ENCODE peak calls at places on chromosome 14, in seven cellular contexts. A, V, F, E, D, N and R are unnamed samples.

GRCh38 chr14:75453817-75454434 is 26.1 kb downstream of the JDP2 start:
- DNase-seq in D (no peak), F (no peak), E (no peak), A (no peak), N (no peak), V (no peak), R (no peak)

GRCh38 chr14:104749111-104749649 is 3.8 kb upstream of the SIVA1 start:
- DNase-seq in N (peak; percentile 55), A (no peak), F (no peak), E (peak; percentile 85), V (peak; percentile 66), D (no peak), R (no peak)

GRCh38 chr14:51014625-51015024 is 70.3 kb upstream of the PYGL start:
- DNase-seq in D (no peak), N (no peak), E (no peak), V (no peak), F (no peak), A (peak; percentile 27), R (no peak)

GRCh38 chr14:104399432-104400155 is 180.0 kb upstream of the C14orf180 start:
- DNase-seq in F (no peak), E (no peak), D (no peak), N (no peak), A (no peak), V (no peak), R (no peak)

GRCh38 chr14:72999316-72999715 is 27.6 kb downstream of the ZFYVE1 start:
- DNase-seq in E (no peak), D (no peak), F (no peak), V (no peak), A (no peak), N (no peak), R (no peak)

GRCh38 chr14:32121948-32122347 is 44.8 kb downstream of the ARHGAP5 start:
- DNase-seq in V (no peak), N (no peak), A (no peak), F (no peak), D (no peak), E (no peak), R (no peak)

GRCh38 chr14:97149775-97150174 is 352.6 kb downstream of the VRK1 start:
- DNase-seq in F (no peak), D (no peak), A (no peak), V (no peak), E (no peak), N (no peak), R (no peak)

GRCh38 chr14:71751264-71751663 is 181.0 kb upstream of the RGS6 start:
- DNase-seq in F (no peak), A (no peak), E (no peak), N (no peak), D (no peak), V (no peak), R (no peak)

GRCh38 chr14:101055106-101055662 is 151.7 kb upstream of the RTL1 start:
- DNase-seq in F (no peak), D (no peak), V (no peak), A (no peak), E (no peak), N (no peak), R (no peak)

GRCh38 chr14:48814562-48814961 is 771.6 kb downstream of the RPS29 start:
- DNase-seq in A (no peak), D (no peak), F (no peak), N (no peak), V (no peak), E (no peak), R (no peak)

GRCh38 chr14:51507556-51508511 is 143.9 kb upstream of the FRMD6 start:
- DNase-seq in D (peak; percentile 23), F (no peak), N (no peak), V (peak; percentile 64), E (peak; percentile 89), A (peak; percentile 64), R (peak; percentile 70)

GRCh38 chr14:75553157-75553556 is 25.3 kb upstream of the FLVCR2 start:
- DNase-seq in N (no peak), V (no peak), D (no peak), E (no peak), F (no peak), A (no peak), R (no peak)

GRCh38 chr14:103624860-103625259 is 4.2 kb upstream of the KLC1 start:
- DNase-seq in E (peak; percentile 85), F (no peak), V (no peak), D (no peak), A (peak; percentile 76), N (peak; percentile 81), R (no peak)

GRCh38 chr14:72962829-72963312 is 36.6 kb downstream of the DCAF4 start:
- DNase-seq in N (peak; percentile 84), V (peak; percentile 79), D (no peak), F (peak; percentile 75), E (no peak), A (peak; percentile 92), R (no peak)

GRCh38 chr14:33699300-33699699 is 251.6 kb downstream of the EGLN3 start:
- DNase-seq in E (no peak), A (no peak), D (no peak), V (no peak), N (no peak), F (no peak), R (no peak)

GRCh38 chr14:90398315-90398811 is 1.5 kb downstream of the CALM1 start:
- DNase-seq in E (peak; percentile 81), D (peak; percentile 33), A (no peak), N (peak; percentile 44), V (peak; percentile 42), F (no peak), R (peak; percentile 73)

GRCh38 chr14:100826371-100827139 is 637 bp downstream of the MEG3 start:
- DNase-seq in D (no peak), N (no peak), F (no peak), E (no peak), V (peak; percentile 20), A (no peak), R (no peak)

GRCh38 chr14:51219473-51220448 is 20.3 kb upstream of the TMX1 start:
- DNase-seq in N (peak; percentile 26), E (no peak), D (no peak), F (no peak), V (peak; percentile 76), A (peak; percentile 69), R (no peak)

GRCh38 chr14:104106471-104106991 is 21.0 kb downstream of the ASPG start:
- DNase-seq in V (no peak), N (no peak), D (no peak), A (no peak), F (no peak), E (no peak), R (no peak)

GRCh38 chr14:68637106-68638021 is 155.5 kb downstream of the ZFP36L1 start:
- DNase-seq in V (peak; percentile 46), F (no peak), D (no peak), N (no peak), A (peak; percentile 89), E (peak; percentile 85), R (peak; percentile 56)

GRCh38 chr14:67218126-67218525 is 23.1 kb upstream of the PALS1 start:
- DNase-seq in A (no peak), V (no peak), D (no peak), E (no peak), F (no peak), N (no peak), R (no peak)

GRCh38 chr14:102683399-102684275 is 91.2 kb downstream of the RCOR1 start:
- DNase-seq in E (no peak), A (no peak), V (no peak), D (no peak), N (no peak), F (no peak), R (no peak)

GRCh38 chr14:96576359-96576758 is 74.2 kb downstream of the PAPOLA start:
- DNase-seq in V (no peak), F (no peak), N (no peak), A (no peak), E (no peak), D (no peak), R (no peak)

GRCh38 chr14:99327050-99327449 is 55.1 kb upstream of the BCL11B start:
- DNase-seq in N (no peak), F (no peak), V (no peak), E (no peak), A (no peak), D (no peak), R (peak; percentile 15)

GRCh38 chr14:39267592-39268112 is 33.9 kb downstream of the MIA2 start:
- DNase-seq in F (no peak), D (peak; percentile 28), N (peak; percentile 31), A (no peak), E (no peak), V (peak; percentile 39), R (no peak)

GRCh38 chr14:95313707-95314106 is 6.0 kb downstream of the CLMN start:
- DNase-seq in N (peak; percentile 78), E (peak; percentile 92), V (peak; percentile 77), A (peak; percentile 91), F (no peak), D (no peak), R (no peak)

GRCh38 chr14:72822946-72823611 is 70.8 kb downstream of the DPF3 start:
- DNase-seq in A (no peak), E (no peak), F (no peak), V (no peak), N (no peak), D (no peak), R (no peak)

DNA sequence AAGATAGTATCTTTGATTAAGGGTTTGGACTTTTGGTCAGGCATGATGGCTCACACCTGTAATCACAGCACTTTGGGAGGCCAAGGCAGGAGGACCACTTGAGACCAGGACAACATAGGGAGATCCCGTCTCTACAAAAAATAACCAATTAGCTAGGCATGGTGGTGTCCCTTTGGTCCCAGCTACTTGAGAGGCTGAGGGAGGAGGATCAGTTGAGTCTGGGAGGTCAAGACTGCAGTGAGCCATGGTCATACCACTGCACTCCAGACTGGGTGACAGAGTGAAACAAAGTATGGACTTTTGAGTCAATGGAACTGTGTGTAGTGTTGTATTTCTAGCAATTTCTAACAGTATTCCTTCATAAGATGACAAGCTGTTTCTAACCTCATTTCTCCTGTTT is 38.7 kb upstream of the CCDC88C start:
- DNase-seq in A (no peak), N (no peak), E (no peak), F (no peak), V (no peak), D (no peak), R (no peak)
- TF ChIP-seq CTCF in A (no peak), N (no peak), E (no peak), F (no peak), V (no peak), D (no peak), R (no peak)

GRCh38 chr14:92039073-92039719 is 663 bp downstream of the TRIP11 start:
- DNase-seq in E (no peak), V (peak; percentile 86), N (peak; percentile 64), F (peak; percentile 32), A (peak; percentile 71), D (peak; percentile 31), R (peak; percentile 71)
- TF ChIP-seq CTCF in E (no peak), V (no peak), N (no peak), F (no peak), A (no peak), D (no peak), R (no peak)

DNA sequence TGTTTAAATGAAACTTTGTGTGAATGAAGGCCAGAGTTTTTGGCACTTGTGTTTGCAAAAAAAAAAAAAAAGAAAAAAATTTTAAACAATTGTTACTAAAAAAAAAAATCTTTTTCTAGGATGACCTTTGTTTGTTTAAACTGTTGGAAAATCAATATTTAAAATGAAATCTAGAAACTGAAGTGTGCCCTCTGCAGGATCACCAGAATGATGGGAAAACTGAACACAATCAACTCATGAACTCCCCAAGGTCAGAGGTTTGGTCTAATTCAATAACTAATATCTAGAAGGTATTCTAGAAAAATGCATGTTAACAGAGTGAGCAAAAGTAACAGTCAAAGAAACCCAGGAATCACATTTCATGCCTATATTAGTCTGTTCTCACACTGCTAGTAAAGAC is 448.9 kb downstream of the FLRT2 start:
- DNase-seq in F (no peak), V (no peak), A (no peak), D (no peak), E (no peak), N (no peak), R (no peak)
- TF ChIP-seq CTCF in F (no peak), V (peak; percentile 29), A (no peak), D (no peak), E (no peak), N (no peak), R (no peak)

GRCh38 chr14:93104961-93105360 is 10.8 kb downstream of the ITPK1 start:
- DNase-seq in A (no peak), D (no peak), V (no peak), N (no peak), F (no peak), E (no peak), R (no peak)
- TF ChIP-seq CTCF in A (no peak), D (no peak), V (peak; percentile 16), N (no peak), F (peak; percentile 6), E (no peak), R (no peak)